ENCODE peak calls at places on chromosomes 11 and 22, in nine cellular contexts. One of them, this sample, is unnamed.

GRCh38 chr11:122246885-122247284 is 130.9 kb upstream of the BLID start:
- DNase-seq in stimulated activated CD4-positive, alpha-beta T cell treated with anti-CD3 and anti-CD28 coated beads, Interleukin-1b, Interleukin-23, amount 100 ng/mL, for 24 hours: no peak
- DNase-seq in activated CD4-positive, alpha-beta T cell treated with anti-CD3 and anti-CD28 coated beads for 36 hours: no peak
- DNase-seq in cardiac fibroblast: no peak
- DNase-seq in stomach: no peak
- DNase-seq in SJSA1: no peak
- DNase-seq in activated T-cell treated with anti-CD3 and anti-CD28 coated beads, Interleukin-2, amount 50 U/mL, for 1 hour: no peak
- DNase-seq in natural killer cell treated with Interleukin-12 subunit alpha and Interleukin-12 subunit beta and Interleukin-15 and Interleukin-18, amount 100 ng/mL, for 72 hours: no peak
- DNase-seq in cerebellum: no peak
- DNase-seq in this sample: no peak

GRCh38 chr22:20101638-20102037 is 14.3 kb upstream of the RANBP1 start:
- DNase-seq in stimulated activated CD4-positive, alpha-beta T cell treated with anti-CD3 and anti-CD28 coated beads, Interleukin-1b, Interleukin-23, amount 100 ng/mL, for 24 hours: no peak
- DNase-seq in activated CD4-positive, alpha-beta T cell treated with anti-CD3 and anti-CD28 coated beads for 36 hours: no peak
- DNase-seq in cardiac fibroblast: no peak
- DNase-seq in stomach: no peak
- DNase-seq in SJSA1: no peak
- DNase-seq in activated T-cell treated with anti-CD3 and anti-CD28 coated beads, Interleukin-2, amount 50 U/mL, for 1 hour: no peak
- DNase-seq in natural killer cell treated with Interleukin-12 subunit alpha and Interleukin-12 subunit beta and Interleukin-15 and Interleukin-18, amount 100 ng/mL, for 72 hours: no peak
- DNase-seq in cerebellum: no peak
- DNase-seq in this sample: no peak

GRCh38 chr11:129331217-129331616 is 44.4 kb upstream of the BARX2 start:
- DNase-seq in stimulated activated CD4-positive, alpha-beta T cell treated with anti-CD3 and anti-CD28 coated beads, Interleukin-1b, Interleukin-23, amount 100 ng/mL, for 24 hours: no peak
- DNase-seq in activated CD4-positive, alpha-beta T cell treated with anti-CD3 and anti-CD28 coated beads for 36 hours: no peak
- DNase-seq in cardiac fibroblast: no peak
- DNase-seq in stomach: peak
- DNase-seq in SJSA1: no peak
- DNase-seq in activated T-cell treated with anti-CD3 and anti-CD28 coated beads, Interleukin-2, amount 50 U/mL, for 1 hour: no peak
- DNase-seq in natural killer cell treated with Interleukin-12 subunit alpha and Interleukin-12 subunit beta and Interleukin-15 and Interleukin-18, amount 100 ng/mL, for 72 hours: no peak
- DNase-seq in cerebellum: no peak
- DNase-seq in this sample: no peak

GRCh38 chr11:62854825-62855570 is 15.6 kb upstream of the WDR74 start:
- DNase-seq in stimulated activated CD4-positive, alpha-beta T cell treated with anti-CD3 and anti-CD28 coated beads, Interleukin-1b, Interleukin-23, amount 100 ng/mL, for 24 hours: no peak
- DNase-seq in activated CD4-positive, alpha-beta T cell treated with anti-CD3 and anti-CD28 coated beads for 36 hours: no peak
- DNase-seq in cardiac fibroblast: no peak
- DNase-seq in stomach: no peak
- DNase-seq in SJSA1: peak
- DNase-seq in activated T-cell treated with anti-CD3 and anti-CD28 coated beads, Interleukin-2, amount 50 U/mL, for 1 hour: no peak
- DNase-seq in natural killer cell treated with Interleukin-12 subunit alpha and Interleukin-12 subunit beta and Interleukin-15 and Interleukin-18, amount 100 ng/mL, for 72 hours: no peak
- DNase-seq in cerebellum: no peak
- DNase-seq in this sample: no peak

GRCh38 chr22:38869663-38870062 is 2.4 kb downstream of the CBX6 start:
- DNase-seq in stimulated activated CD4-positive, alpha-beta T cell treated with anti-CD3 and anti-CD28 coated beads, Interleukin-1b, Interleukin-23, amount 100 ng/mL, for 24 hours: no peak
- DNase-seq in activated CD4-positive, alpha-beta T cell treated with anti-CD3 and anti-CD28 coated beads for 36 hours: no peak
- DNase-seq in cardiac fibroblast: no peak
- DNase-seq in stomach: no peak
- DNase-seq in SJSA1: no peak
- DNase-seq in activated T-cell treated with anti-CD3 and anti-CD28 coated beads, Interleukin-2, amount 50 U/mL, for 1 hour: no peak
- DNase-seq in natural killer cell treated with Interleukin-12 subunit alpha and Interleukin-12 subunit beta and Interleukin-15 and Interleukin-18, amount 100 ng/mL, for 72 hours: no peak
- DNase-seq in cerebellum: no peak
- DNase-seq in this sample: peak

GRCh38 chr11:11263238-11264030 is 89.6 kb downstream of the CSNK2A3 start:
- DNase-seq in stimulated activated CD4-positive, alpha-beta T cell treated with anti-CD3 and anti-CD28 coated beads, Interleukin-1b, Interleukin-23, amount 100 ng/mL, for 24 hours: no peak
- DNase-seq in activated CD4-positive, alpha-beta T cell treated with anti-CD3 and anti-CD28 coated beads for 36 hours: no peak
- DNase-seq in cardiac fibroblast: peak
- DNase-seq in stomach: no peak
- DNase-seq in SJSA1: no peak
- DNase-seq in activated T-cell treated with anti-CD3 and anti-CD28 coated beads, Interleukin-2, amount 50 U/mL, for 1 hour: no peak
- DNase-seq in natural killer cell treated with Interleukin-12 subunit alpha and Interleukin-12 subunit beta and Interleukin-15 and Interleukin-18, amount 100 ng/mL, for 72 hours: no peak
- DNase-seq in cerebellum: peak
- DNase-seq in this sample: peak

GRCh38 chr11:116504541-116505149 is 268.1 kb downstream of the BUD13 start:
- DNase-seq in stimulated activated CD4-positive, alpha-beta T cell treated with anti-CD3 and anti-CD28 coated beads, Interleukin-1b, Interleukin-23, amount 100 ng/mL, for 24 hours: no peak
- DNase-seq in activated CD4-positive, alpha-beta T cell treated with anti-CD3 and anti-CD28 coated beads for 36 hours: no peak
- DNase-seq in cardiac fibroblast: no peak
- DNase-seq in stomach: no peak
- DNase-seq in SJSA1: no peak
- DNase-seq in activated T-cell treated with anti-CD3 and anti-CD28 coated beads, Interleukin-2, amount 50 U/mL, for 1 hour: no peak
- DNase-seq in natural killer cell treated with Interleukin-12 subunit alpha and Interleukin-12 subunit beta and Interleukin-15 and Interleukin-18, amount 100 ng/mL, for 72 hours: no peak
- DNase-seq in cerebellum: no peak
- DNase-seq in this sample: no peak

GRCh38 chr11:68828155-68828931 is 13.4 kb downstream of the CPT1A start:
- DNase-seq in stimulated activated CD4-positive, alpha-beta T cell treated with anti-CD3 and anti-CD28 coated beads, Interleukin-1b, Interleukin-23, amount 100 ng/mL, for 24 hours: no peak
- DNase-seq in activated CD4-positive, alpha-beta T cell treated with anti-CD3 and anti-CD28 coated beads for 36 hours: no peak
- DNase-seq in cardiac fibroblast: no peak
- DNase-seq in stomach: peak
- DNase-seq in SJSA1: no peak
- DNase-seq in activated T-cell treated with anti-CD3 and anti-CD28 coated beads, Interleukin-2, amount 50 U/mL, for 1 hour: no peak
- DNase-seq in natural killer cell treated with Interleukin-12 subunit alpha and Interleukin-12 subunit beta and Interleukin-15 and Interleukin-18, amount 100 ng/mL, for 72 hours: no peak
- DNase-seq in cerebellum: peak
- DNase-seq in this sample: no peak

GRCh38 chr11:87425943-87426342 is 388.2 kb downstream of the TMEM135 start:
- DNase-seq in stimulated activated CD4-positive, alpha-beta T cell treated with anti-CD3 and anti-CD28 coated beads, Interleukin-1b, Interleukin-23, amount 100 ng/mL, for 24 hours: no peak
- DNase-seq in activated CD4-positive, alpha-beta T cell treated with anti-CD3 and anti-CD28 coated beads for 36 hours: no peak
- DNase-seq in cardiac fibroblast: no peak
- DNase-seq in stomach: no peak
- DNase-seq in SJSA1: peak
- DNase-seq in activated T-cell treated with anti-CD3 and anti-CD28 coated beads, Interleukin-2, amount 50 U/mL, for 1 hour: no peak
- DNase-seq in natural killer cell treated with Interleukin-12 subunit alpha and Interleukin-12 subunit beta and Interleukin-15 and Interleukin-18, amount 100 ng/mL, for 72 hours: no peak
- DNase-seq in cerebellum: no peak
- DNase-seq in this sample: peak

GRCh38 chr11:13107544-13108044 is 98.5 kb downstream of the RASSF10 start:
- DNase-seq in stimulated activated CD4-positive, alpha-beta T cell treated with anti-CD3 and anti-CD28 coated beads, Interleukin-1b, Interleukin-23, amount 100 ng/mL, for 24 hours: no peak
- DNase-seq in activated CD4-positive, alpha-beta T cell treated with anti-CD3 and anti-CD28 coated beads for 36 hours: no peak
- DNase-seq in cardiac fibroblast: no peak
- DNase-seq in stomach: no peak
- DNase-seq in SJSA1: no peak
- DNase-seq in activated T-cell treated with anti-CD3 and anti-CD28 coated beads, Interleukin-2, amount 50 U/mL, for 1 hour: no peak
- DNase-seq in natural killer cell treated with Interleukin-12 subunit alpha and Interleukin-12 subunit beta and Interleukin-15 and Interleukin-18, amount 100 ng/mL, for 72 hours: no peak
- DNase-seq in cerebellum: no peak
- DNase-seq in this sample: no peak

GRCh38 chr11:64887757-64888405 is 9.5 kb upstream of the EHD1 start:
- DNase-seq in stimulated activated CD4-positive, alpha-beta T cell treated with anti-CD3 and anti-CD28 coated beads, Interleukin-1b, Interleukin-23, amount 100 ng/mL, for 24 hours: peak
- DNase-seq in activated CD4-positive, alpha-beta T cell treated with anti-CD3 and anti-CD28 coated beads for 36 hours: peak
- DNase-seq in cardiac fibroblast: peak
- DNase-seq in stomach: peak
- DNase-seq in SJSA1: peak
- DNase-seq in activated T-cell treated with anti-CD3 and anti-CD28 coated beads, Interleukin-2, amount 50 U/mL, for 1 hour: peak
- DNase-seq in natural killer cell treated with Interleukin-12 subunit alpha and Interleukin-12 subunit beta and Interleukin-15 and Interleukin-18, amount 100 ng/mL, for 72 hours: peak
- DNase-seq in cerebellum: peak
- DNase-seq in this sample: peak

GRCh38 chr11:20617346-20617745 is 17.9 kb downstream of the SLC6A5 start:
- DNase-seq in stimulated activated CD4-positive, alpha-beta T cell treated with anti-CD3 and anti-CD28 coated beads, Interleukin-1b, Interleukin-23, amount 100 ng/mL, for 24 hours: no peak
- DNase-seq in activated CD4-positive, alpha-beta T cell treated with anti-CD3 and anti-CD28 coated beads for 36 hours: no peak
- DNase-seq in cardiac fibroblast: peak
- DNase-seq in stomach: no peak
- DNase-seq in SJSA1: no peak
- DNase-seq in activated T-cell treated with anti-CD3 and anti-CD28 coated beads, Interleukin-2, amount 50 U/mL, for 1 hour: no peak
- DNase-seq in natural killer cell treated with Interleukin-12 subunit alpha and Interleukin-12 subunit beta and Interleukin-15 and Interleukin-18, amount 100 ng/mL, for 72 hours: no peak
- DNase-seq in cerebellum: no peak
- DNase-seq in this sample: no peak

GRCh38 chr11:1747753-1748466 is 2.5 kb downstream of the IFITM10 start:
- DNase-seq in stimulated activated CD4-positive, alpha-beta T cell treated with anti-CD3 and anti-CD28 coated beads, Interleukin-1b, Interleukin-23, amount 100 ng/mL, for 24 hours: no peak
- DNase-seq in activated CD4-positive, alpha-beta T cell treated with anti-CD3 and anti-CD28 coated beads for 36 hours: peak
- DNase-seq in cardiac fibroblast: no peak
- DNase-seq in stomach: no peak
- DNase-seq in SJSA1: no peak
- DNase-seq in activated T-cell treated with anti-CD3 and anti-CD28 coated beads, Interleukin-2, amount 50 U/mL, for 1 hour: no peak
- DNase-seq in natural killer cell treated with Interleukin-12 subunit alpha and Interleukin-12 subunit beta and Interleukin-15 and Interleukin-18, amount 100 ng/mL, for 72 hours: no peak
- DNase-seq in cerebellum: peak
- DNase-seq in this sample: no peak

GRCh38 chr11:95229199-95230053 is 1.6 kb downstream of the SESN3 start:
- DNase-seq in stimulated activated CD4-positive, alpha-beta T cell treated with anti-CD3 and anti-CD28 coated beads, Interleukin-1b, Interleukin-23, amount 100 ng/mL, for 24 hours: no peak
- DNase-seq in activated CD4-positive, alpha-beta T cell treated with anti-CD3 and anti-CD28 coated beads for 36 hours: peak
- DNase-seq in cardiac fibroblast: peak
- DNase-seq in stomach: no peak
- DNase-seq in SJSA1: no peak
- DNase-seq in activated T-cell treated with anti-CD3 and anti-CD28 coated beads, Interleukin-2, amount 50 U/mL, for 1 hour: no peak
- DNase-seq in natural killer cell treated with Interleukin-12 subunit alpha and Interleukin-12 subunit beta and Interleukin-15 and Interleukin-18, amount 100 ng/mL, for 72 hours: no peak
- DNase-seq in cerebellum: no peak
- DNase-seq in this sample: no peak

GRCh38 chr22:50731811-50732624 is 6.0 kb upstream of the ACR start:
- DNase-seq in stimulated activated CD4-positive, alpha-beta T cell treated with anti-CD3 and anti-CD28 coated beads, Interleukin-1b, Interleukin-23, amount 100 ng/mL, for 24 hours: peak
- DNase-seq in activated CD4-positive, alpha-beta T cell treated with anti-CD3 and anti-CD28 coated beads for 36 hours: peak
- DNase-seq in cardiac fibroblast: peak
- DNase-seq in stomach: peak
- DNase-seq in SJSA1: peak
- DNase-seq in activated T-cell treated with anti-CD3 and anti-CD28 coated beads, Interleukin-2, amount 50 U/mL, for 1 hour: peak
- DNase-seq in natural killer cell treated with Interleukin-12 subunit alpha and Interleukin-12 subunit beta and Interleukin-15 and Interleukin-18, amount 100 ng/mL, for 72 hours: peak
- DNase-seq in cerebellum: peak
- DNase-seq in this sample: peak

GRCh38 chr11:86171627-86172026 is 72.9 kb upstream of the EED start:
- DNase-seq in stimulated activated CD4-positive, alpha-beta T cell treated with anti-CD3 and anti-CD28 coated beads, Interleukin-1b, Interleukin-23, amount 100 ng/mL, for 24 hours: no peak
- DNase-seq in activated CD4-positive, alpha-beta T cell treated with anti-CD3 and anti-CD28 coated beads for 36 hours: no peak
- DNase-seq in cardiac fibroblast: no peak
- DNase-seq in stomach: no peak
- DNase-seq in SJSA1: no peak
- DNase-seq in activated T-cell treated with anti-CD3 and anti-CD28 coated beads, Interleukin-2, amount 50 U/mL, for 1 hour: no peak
- DNase-seq in natural killer cell treated with Interleukin-12 subunit alpha and Interleukin-12 subunit beta and Interleukin-15 and Interleukin-18, amount 100 ng/mL, for 72 hours: no peak
- DNase-seq in cerebellum: no peak
- DNase-seq in this sample: no peak

GRCh38 chr11:96090711-96091110 is 166.8 kb upstream of the MTMR2 start:
- DNase-seq in stimulated activated CD4-positive, alpha-beta T cell treated with anti-CD3 and anti-CD28 coated beads, Interleukin-1b, Interleukin-23, amount 100 ng/mL, for 24 hours: no peak
- DNase-seq in activated CD4-positive, alpha-beta T cell treated with anti-CD3 and anti-CD28 coated beads for 36 hours: no peak
- DNase-seq in cardiac fibroblast: peak
- DNase-seq in stomach: no peak
- DNase-seq in SJSA1: peak
- DNase-seq in activated T-cell treated with anti-CD3 and anti-CD28 coated beads, Interleukin-2, amount 50 U/mL, for 1 hour: no peak
- DNase-seq in natural killer cell treated with Interleukin-12 subunit alpha and Interleukin-12 subunit beta and Interleukin-15 and Interleukin-18, amount 100 ng/mL, for 72 hours: no peak
- DNase-seq in cerebellum: no peak
- DNase-seq in this sample: peak

GRCh38 chr11:26607725-26608506 is 35.9 kb upstream of the MUC15 start:
- DNase-seq in stimulated activated CD4-positive, alpha-beta T cell treated with anti-CD3 and anti-CD28 coated beads, Interleukin-1b, Interleukin-23, amount 100 ng/mL, for 24 hours: no peak
- DNase-seq in activated CD4-positive, alpha-beta T cell treated with anti-CD3 and anti-CD28 coated beads for 36 hours: no peak
- DNase-seq in cardiac fibroblast: no peak
- DNase-seq in stomach: no peak
- DNase-seq in SJSA1: no peak
- DNase-seq in activated T-cell treated with anti-CD3 and anti-CD28 coated beads, Interleukin-2, amount 50 U/mL, for 1 hour: no peak
- DNase-seq in natural killer cell treated with Interleukin-12 subunit alpha and Interleukin-12 subunit beta and Interleukin-15 and Interleukin-18, amount 100 ng/mL, for 72 hours: no peak
- DNase-seq in cerebellum: no peak
- DNase-seq in this sample: no peak

GRCh38 chr11:34558673-34559072 is 45.1 kb upstream of the ELF5 start:
- DNase-seq in stimulated activated CD4-positive, alpha-beta T cell treated with anti-CD3 and anti-CD28 coated beads, Interleukin-1b, Interleukin-23, amount 100 ng/mL, for 24 hours: no peak
- DNase-seq in activated CD4-positive, alpha-beta T cell treated with anti-CD3 and anti-CD28 coated beads for 36 hours: no peak
- DNase-seq in cardiac fibroblast: no peak
- DNase-seq in stomach: no peak
- DNase-seq in SJSA1: no peak
- DNase-seq in activated T-cell treated with anti-CD3 and anti-CD28 coated beads, Interleukin-2, amount 50 U/mL, for 1 hour: no peak
- DNase-seq in natural killer cell treated with Interleukin-12 subunit alpha and Interleukin-12 subunit beta and Interleukin-15 and Interleukin-18, amount 100 ng/mL, for 72 hours: no peak
- DNase-seq in cerebellum: no peak
- DNase-seq in this sample: no peak

GRCh38 chr11:45850446-45850845 is 3.2 kb downstream of the CRY2 start:
- DNase-seq in stimulated activated CD4-positive, alpha-beta T cell treated with anti-CD3 and anti-CD28 coated beads, Interleukin-1b, Interleukin-23, amount 100 ng/mL, for 24 hours: no peak
- DNase-seq in activated CD4-positive, alpha-beta T cell treated with anti-CD3 and anti-CD28 coated beads for 36 hours: no peak
- DNase-seq in cardiac fibroblast: peak
- DNase-seq in stomach: no peak
- DNase-seq in SJSA1: no peak
- DNase-seq in activated T-cell treated with anti-CD3 and anti-CD28 coated beads, Interleukin-2, amount 50 U/mL, for 1 hour: no peak
- DNase-seq in natural killer cell treated with Interleukin-12 subunit alpha and Interleukin-12 subunit beta and Interleukin-15 and Interleukin-18, amount 100 ng/mL, for 72 hours: no peak
- DNase-seq in cerebellum: no peak
- DNase-seq in this sample: peak

GRCh38 chr22:37012262-37012904 is 6.9 kb downstream of the TST start:
- DNase-seq in stimulated activated CD4-positive, alpha-beta T cell treated with anti-CD3 and anti-CD28 coated beads, Interleukin-1b, Interleukin-23, amount 100 ng/mL, for 24 hours: no peak
- DNase-seq in activated CD4-positive, alpha-beta T cell treated with anti-CD3 and anti-CD28 coated beads for 36 hours: no peak
- DNase-seq in cardiac fibroblast: peak
- DNase-seq in stomach: peak
- DNase-seq in SJSA1: no peak
- DNase-seq in activated T-cell treated with anti-CD3 and anti-CD28 coated beads, Interleukin-2, amount 50 U/mL, for 1 hour: no peak
- DNase-seq in natural killer cell treated with Interleukin-12 subunit alpha and Interleukin-12 subunit beta and Interleukin-15 and Interleukin-18, amount 100 ng/mL, for 72 hours: no peak
- DNase-seq in cerebellum: peak
- DNase-seq in this sample: no peak

GRCh38 chr11:111206472-111206871 is 39.1 kb upstream of the POU2AF2 start:
- DNase-seq in stimulated activated CD4-positive, alpha-beta T cell treated with anti-CD3 and anti-CD28 coated beads, Interleukin-1b, Interleukin-23, amount 100 ng/mL, for 24 hours: no peak
- DNase-seq in activated CD4-positive, alpha-beta T cell treated with anti-CD3 and anti-CD28 coated beads for 36 hours: no peak
- DNase-seq in cardiac fibroblast: peak
- DNase-seq in stomach: no peak
- DNase-seq in SJSA1: peak
- DNase-seq in activated T-cell treated with anti-CD3 and anti-CD28 coated beads, Interleukin-2, amount 50 U/mL, for 1 hour: no peak
- DNase-seq in natural killer cell treated with Interleukin-12 subunit alpha and Interleukin-12 subunit beta and Interleukin-15 and Interleukin-18, amount 100 ng/mL, for 72 hours: no peak
- DNase-seq in cerebellum: no peak
- DNase-seq in this sample: peak

GRCh38 chr11:27451528-27451927 is 21.1 kb downstream of the LGR4 start:
- DNase-seq in stimulated activated CD4-positive, alpha-beta T cell treated with anti-CD3 and anti-CD28 coated beads, Interleukin-1b, Interleukin-23, amount 100 ng/mL, for 24 hours: no peak
- DNase-seq in activated CD4-positive, alpha-beta T cell treated with anti-CD3 and anti-CD28 coated beads for 36 hours: no peak
- DNase-seq in cardiac fibroblast: peak
- DNase-seq in stomach: no peak
- DNase-seq in SJSA1: no peak
- DNase-seq in activated T-cell treated with anti-CD3 and anti-CD28 coated beads, Interleukin-2, amount 50 U/mL, for 1 hour: no peak
- DNase-seq in natural killer cell treated with Interleukin-12 subunit alpha and Interleukin-12 subunit beta and Interleukin-15 and Interleukin-18, amount 100 ng/mL, for 72 hours: no peak
- DNase-seq in cerebellum: no peak
- DNase-seq in this sample: no peak

GRCh38 chr11:120184946-120185677 is 25.7 kb upstream of the OAF start:
- DNase-seq in stimulated activated CD4-positive, alpha-beta T cell treated with anti-CD3 and anti-CD28 coated beads, Interleukin-1b, Interleukin-23, amount 100 ng/mL, for 24 hours: no peak
- DNase-seq in activated CD4-positive, alpha-beta T cell treated with anti-CD3 and anti-CD28 coated beads for 36 hours: no peak
- DNase-seq in cardiac fibroblast: peak
- DNase-seq in stomach: peak
- DNase-seq in SJSA1: no peak
- DNase-seq in activated T-cell treated with anti-CD3 and anti-CD28 coated beads, Interleukin-2, amount 50 U/mL, for 1 hour: no peak
- DNase-seq in natural killer cell treated with Interleukin-12 subunit alpha and Interleukin-12 subunit beta and Interleukin-15 and Interleukin-18, amount 100 ng/mL, for 72 hours: no peak
- DNase-seq in cerebellum: no peak
- DNase-seq in this sample: peak

GRCh38 chr22:20156611-20157415 is 6.0 kb upstream of the CCDC188 start:
- DNase-seq in stimulated activated CD4-positive, alpha-beta T cell treated with anti-CD3 and anti-CD28 coated beads, Interleukin-1b, Interleukin-23, amount 100 ng/mL, for 24 hours: peak
- DNase-seq in activated CD4-positive, alpha-beta T cell treated with anti-CD3 and anti-CD28 coated beads for 36 hours: peak
- DNase-seq in cardiac fibroblast: peak
- DNase-seq in stomach: peak
- DNase-seq in SJSA1: peak
- DNase-seq in activated T-cell treated with anti-CD3 and anti-CD28 coated beads, Interleukin-2, amount 50 U/mL, for 1 hour: peak
- DNase-seq in natural killer cell treated with Interleukin-12 subunit alpha and Interleukin-12 subunit beta and Interleukin-15 and Interleukin-18, amount 100 ng/mL, for 72 hours: peak
- DNase-seq in cerebellum: peak
- DNase-seq in this sample: peak

This sample was measured in kidney tubule cell.